ENCODE peak calls at places on chromosome 17, in ten cellular contexts. H, X, T, V, I, D, A, K, E and G are unnamed samples.
A peak's percentile ranks its signal among the peaks of the same experiment; 100 is the strongest.

GRCh38 chr17:63832014-63832413 is 4.6 kb upstream of the FTSJ3 start:
- DNase-seq in H (no peak), X (no peak), T (no peak), V (no peak), I (no peak), D (no peak), A (no peak), K (no peak), E (no peak), G (no peak)

GRCh38 chr17:63830904-63831491 is 3.5 kb upstream of the FTSJ3 start:
- DNase-seq in H (no peak), X (no peak), T (no peak), V (no peak), I (no peak), D (no peak), A (no peak), K (no peak), E (no peak), G (no peak)

GRCh38 chr17:76530826-76531500 is 6.5 kb downstream of the CYGB start:
- DNase-seq in H (no peak), X (no peak), T (no peak), V (no peak), I (peak; percentile 88), D (no peak), A (no peak), K (no peak), E (no peak), G (no peak)

GRCh38 chr17:18143044-18143936 is 34.7 kb downstream of the MYO15A start:
- DNase-seq in H (peak; percentile 30), X (no peak), T (peak; percentile 62), V (no peak), I (peak; percentile 50), D (peak; percentile 31), A (no peak), K (no peak), E (peak; percentile 54), G (no peak)

GRCh38 chr17:51590071-51590470 is 329.7 kb downstream of the UTP18 start:
- DNase-seq in H (no peak), X (no peak), T (no peak), V (no peak), I (no peak), D (no peak), A (no peak), K (no peak), E (peak; percentile 19), G (no peak)

GRCh38 chr17:71900830-71901229 is 220.0 kb upstream of the SOX9 start:
- DNase-seq in H (peak; percentile 3), X (peak; percentile 33), T (no peak), V (no peak), I (no peak), D (peak; percentile 37), A (no peak), K (no peak), E (no peak), G (no peak)

GRCh38 chr17:73118876-73119485 is 26.5 kb upstream of the SLC39A11 start:
- DNase-seq in H (no peak), X (no peak), T (no peak), V (no peak), I (peak; percentile 97), D (no peak), A (no peak), K (no peak), E (no peak), G (no peak)

GRCh38 chr17:8696951-8697745 is 47.5 kb downstream of the CCDC42 start:
- DNase-seq in H (peak; percentile 96), X (no peak), T (no peak), V (peak; percentile 97), I (no peak), D (no peak), A (peak; percentile 77), K (no peak), E (no peak), G (peak; percentile 76)

GRCh38 chr17:9470171-9470570 is 105.4 kb downstream of the STX8 start:
- DNase-seq in H (peak; percentile 50), X (no peak), T (no peak), V (no peak), I (no peak), D (peak; percentile 33), A (peak; percentile 15), K (no peak), E (peak; percentile 88), G (no peak)

GRCh38 chr17:78969865-78970264 is 9.9 kb downstream of the LGALS3BP start:
- DNase-seq in H (no peak), X (no peak), T (no peak), V (no peak), I (no peak), D (no peak), A (no peak), K (no peak), E (no peak), G (no peak)

GRCh38 chr17:78971764-78972506 is 7.8 kb downstream of the LGALS3BP start:
- DNase-seq in H (no peak), X (no peak), T (no peak), V (no peak), I (no peak), D (no peak), A (no peak), K (no peak), E (no peak), G (no peak)

GRCh38 chr17:78972507-78973105 is 7.1 kb downstream of the LGALS3BP start:
- DNase-seq in H (no peak), X (no peak), T (no peak), V (no peak), I (no peak), D (no peak), A (no peak), K (no peak), E (no peak), G (no peak)

GRCh38 chr17:78973196-78973595 is 6.5 kb downstream of the LGALS3BP start:
- DNase-seq in H (no peak), X (no peak), T (no peak), V (no peak), I (peak; percentile 53), D (no peak), A (no peak), K (no peak), E (no peak), G (no peak)

GRCh38 chr17:78970834-78971763 is 8.6 kb downstream of the LGALS3BP start:
- DNase-seq in H (peak; percentile 80), X (no peak), T (peak; percentile 87), V (peak; percentile 37), I (peak; percentile 91), D (peak; percentile 82), A (peak; percentile 46), K (no peak), E (peak; percentile 80), G (peak; percentile 49)
- TF ChIP-seq CTCF in H (peak; percentile 89), X (peak; percentile 95), T (peak; percentile 90), V (peak; percentile 85), I (peak; percentile 94), D (peak; percentile 87), A (peak; percentile 84), K (peak; percentile 87), E (peak; percentile 93), G (peak; percentile 89)

DNA sequence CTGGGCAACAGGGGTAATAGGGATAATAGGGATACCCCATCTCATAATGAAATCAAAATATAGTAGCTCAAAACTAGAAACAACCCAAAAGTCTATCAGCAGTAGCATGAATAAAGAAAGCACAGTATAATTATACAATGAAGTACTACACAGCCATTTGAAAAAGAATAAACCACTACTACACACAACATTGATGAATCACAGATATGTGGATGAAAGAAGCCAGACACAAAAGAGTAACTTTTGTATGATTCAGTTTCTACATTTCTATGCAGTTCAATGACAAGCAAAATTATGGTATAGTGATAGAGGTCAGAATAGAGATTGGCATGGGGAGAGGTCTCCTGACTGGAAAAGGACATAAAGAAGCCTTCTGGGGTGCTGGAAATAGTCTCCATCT is 2.8 kb upstream of the HOXB13 start:
- DNase-seq in H (no peak), X (no peak), T (no peak), V (no peak), I (no peak), D (no peak), A (no peak), K (no peak), E (no peak), G (no peak)
- H3K4me3 ChIP-seq in H (no peak overlapping the region), X (no peak overlapping the region), T (no peak overlapping the region), V (no peak overlapping the region), I (no peak overlapping the region), D (no peak overlapping the region), A (no peak overlapping the region), K (no peak overlapping the region), E (no peak overlapping the region), G (no peak overlapping the region)

GRCh38 chr17:42403150-42403549 is 14.9 kb upstream of the STAT3 start:
- DNase-seq in H (no peak), X (no peak), T (no peak), V (no peak), I (peak; percentile 78), D (no peak), A (no peak), K (no peak), E (peak; percentile 15), G (no peak)
- TF ChIP-seq CTCF in H (peak; percentile 10), X (peak; percentile 29), T (no peak), V (peak; percentile 24), I (peak; percentile 64), D (no peak), A (peak; percentile 19), K (peak; percentile 15), E (peak; percentile 31), G (no peak)

GRCh38 chr17:68950725-68951124 is 4.5 kb downstream of the ABCA8 start:
- DNase-seq in H (no peak), X (no peak), T (no peak), V (no peak), I (no peak), D (no peak), A (no peak), K (no peak), E (no peak), G (no peak)

GRCh38 chr17:68953340-68953997 is 1.7 kb downstream of the ABCA8 start:
- DNase-seq in H (peak; percentile 27), X (no peak), T (no peak), V (no peak), I (no peak), D (no peak), A (no peak), K (no peak), E (no peak), G (no peak)

GRCh38 chr17:68957944-68958343 is 2.8 kb upstream of the ABCA8 start:
- DNase-seq in H (no peak), X (no peak), T (no peak), V (no peak), I (no peak), D (no peak), A (no peak), K (no peak), E (no peak), G (no peak)

GRCh38 chr17:68954146-68954971 is 833 bp downstream of the ABCA8 start:
- DNase-seq in H (peak; percentile 53), X (no peak), T (no peak), V (no peak), I (no peak), D (peak; percentile 50), A (no peak), K (no peak), E (no peak), G (no peak)

DNA sequence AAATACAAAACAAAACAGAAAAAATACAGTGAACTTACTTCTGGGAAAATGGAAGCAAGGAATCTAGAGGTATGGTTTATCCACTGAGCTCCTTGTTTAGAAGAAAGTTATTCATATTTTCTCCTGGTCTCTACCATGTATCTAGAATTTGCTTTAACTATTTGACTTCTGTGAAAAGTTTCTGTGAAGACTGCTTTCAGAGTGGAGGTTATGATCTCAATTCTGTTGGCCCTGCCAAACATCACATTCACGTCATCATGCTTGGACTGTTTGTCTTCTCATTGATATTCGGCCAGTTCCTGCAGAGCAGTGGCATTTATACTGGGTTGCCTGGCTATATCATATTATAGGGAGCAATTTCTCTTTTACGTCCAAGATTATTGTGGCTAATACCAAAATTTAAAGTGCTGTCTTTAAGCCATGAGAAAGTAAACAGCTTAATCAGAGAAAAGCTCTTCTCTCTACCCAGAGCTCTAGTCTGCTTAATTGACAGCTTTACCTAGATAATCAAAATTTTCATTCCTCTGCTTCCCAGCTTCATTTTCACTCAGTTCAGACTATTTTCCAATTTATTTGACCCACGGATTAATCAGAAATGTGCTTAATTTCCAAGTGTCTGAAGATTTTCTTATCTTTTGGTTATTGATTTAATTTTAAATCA is at the start of gene ABCA8:
- DNase-seq in H (peak; percentile 88), X (no peak), T (no peak), V (peak; percentile 13), I (no peak), D (peak; percentile 84), A (peak; percentile 2), K (no peak), E (peak; percentile 17), G (peak; percentile 90)
- H3K4me3 ChIP-seq in H (peak within 1 kb of the TSS; percentile 59), X (no peak within 1 kb of the TSS), T (peak within 1 kb of the TSS; percentile 41), V (peak within 1 kb of the TSS; percentile 45), I (no peak within 1 kb of the TSS), D (peak within 1 kb of the TSS; percentile 41), A (no peak within 1 kb of the TSS), K (no peak within 1 kb of the TSS), E (no peak within 1 kb of the TSS), G (peak within 1 kb of the TSS; percentile 40)